ENCODE peak calls at places on chromosome 10, in nine cellular contexts. S is heart left ventricle; I is dorsolateral prefrontal cortex; W is left ventricle myocardium inferior; D is lower lobe of right lung; M is RWPE1; V is mesendoderm; E is naive thymus-derived CD4-positive, alpha-beta T cell; Q is AG04450. C is an unnamed sample.

GRCh38 chr10:80133221-80133620 is 691 bp downstream of the PLAC9 start:
- DNase-seq in S (no peak), I (no peak), W (peak), D (no peak), M (no peak), V (no peak), E (no peak), Q (no peak), C (no peak)

GRCh38 chr10:101840102-101840684 is 3.4 kb downstream of the KCNIP2 start:
- DNase-seq in S (no peak), I (no peak), W (no peak), D (peak), M (no peak), V (peak), E (no peak), Q (no peak), C (no peak)

GRCh38 chr10:108521827-108522503 is 1357.5 kb upstream of the SORCS1 start:
- DNase-seq in S (no peak), I (no peak), W (no peak), D (no peak), M (no peak), V (no peak), E (no peak), Q (no peak), C (no peak)

GRCh38 chr10:19782430-19783089 is 33.7 kb upstream of the PLXDC2 start:
- DNase-seq in S (no peak), I (no peak), W (no peak), D (no peak), M (no peak), V (no peak), E (no peak), Q (no peak), C (no peak)

GRCh38 chr10:47243791-47244190 is 56.2 kb upstream of the GDF10 start:
- DNase-seq in S (no peak), I (no peak), W (no peak), D (no peak), M (no peak), V (no peak), E (no peak), Q (no peak), C (no peak)

GRCh38 chr10:3658766-3659165 is 126.2 kb downstream of the KLF6 start:
- DNase-seq in S (no peak), I (no peak), W (no peak), D (no peak), M (no peak), V (peak), E (no peak), Q (no peak), C (no peak)

GRCh38 chr10:19749185-19749729 is 67.0 kb upstream of the PLXDC2 start:
- DNase-seq in S (no peak), I (no peak), W (no peak), D (no peak), M (no peak), V (no peak), E (no peak), Q (no peak), C (no peak)

GRCh38 chr10:84715911-84716310 is 387.5 kb downstream of the CCSER2 start:
- DNase-seq in S (no peak), I (no peak), W (no peak), D (no peak), M (peak), V (peak), E (no peak), Q (no peak), C (no peak)

GRCh38 chr10:11757452-11757819 is 15.3 kb downstream of the ECHDC3 start:
- DNase-seq in S (no peak), I (no peak), W (peak), D (no peak), M (peak), V (no peak), E (no peak), Q (peak), C (no peak)

DNA sequence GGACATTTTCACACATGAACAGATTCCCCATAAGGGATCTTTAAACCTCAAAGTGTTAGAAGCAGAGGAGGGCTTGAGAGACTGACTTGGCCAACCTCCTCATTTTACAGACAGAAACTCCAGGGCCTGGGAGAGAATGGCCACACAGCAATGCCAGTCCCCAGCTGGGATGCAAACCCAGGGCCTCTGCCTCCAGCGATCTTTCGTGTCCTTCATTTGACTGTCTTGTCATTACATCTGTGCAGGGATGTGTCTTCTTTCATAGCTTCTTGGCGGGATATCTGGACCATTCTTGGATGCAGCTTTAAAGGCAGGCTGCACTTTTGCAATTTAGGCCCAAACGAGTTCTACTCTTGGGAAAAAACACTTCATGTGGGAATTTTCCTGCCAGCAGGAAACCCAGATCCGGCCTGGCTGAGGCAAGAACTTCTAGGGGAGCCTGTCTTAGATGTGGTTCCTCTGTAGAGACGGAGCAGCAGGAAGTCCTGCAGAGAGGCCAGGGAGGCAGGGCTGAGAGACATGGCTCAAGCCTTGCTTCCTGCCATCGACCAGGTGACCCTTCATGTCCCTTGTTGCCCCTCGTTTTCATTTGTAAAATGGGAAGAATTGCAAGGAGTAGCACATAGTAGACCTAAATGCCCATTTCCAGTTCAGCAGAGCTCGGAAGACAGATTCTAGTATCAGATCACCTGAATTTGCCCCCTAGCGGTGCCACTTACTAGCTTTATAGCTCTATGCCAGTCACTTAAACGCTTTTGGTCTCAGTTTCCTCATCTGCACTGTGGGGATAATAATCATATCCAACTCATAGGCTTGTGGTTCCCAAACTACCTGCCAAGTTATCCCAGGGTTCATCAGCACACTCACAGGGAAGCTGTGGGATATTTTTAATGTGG is 43.9 kb upstream of the SLC29A3 start:
- DNase-seq in S (peak), I (no peak), W (no peak), D (no peak), M (no peak), V (no peak), E (no peak), Q (no peak), C (no peak)
- H3K27ac ChIP-seq in S (no peak), I (peak), W (peak), D (no peak), M (peak), V (peak), E (no peak), Q (no peak), C (no peak)

DNA sequence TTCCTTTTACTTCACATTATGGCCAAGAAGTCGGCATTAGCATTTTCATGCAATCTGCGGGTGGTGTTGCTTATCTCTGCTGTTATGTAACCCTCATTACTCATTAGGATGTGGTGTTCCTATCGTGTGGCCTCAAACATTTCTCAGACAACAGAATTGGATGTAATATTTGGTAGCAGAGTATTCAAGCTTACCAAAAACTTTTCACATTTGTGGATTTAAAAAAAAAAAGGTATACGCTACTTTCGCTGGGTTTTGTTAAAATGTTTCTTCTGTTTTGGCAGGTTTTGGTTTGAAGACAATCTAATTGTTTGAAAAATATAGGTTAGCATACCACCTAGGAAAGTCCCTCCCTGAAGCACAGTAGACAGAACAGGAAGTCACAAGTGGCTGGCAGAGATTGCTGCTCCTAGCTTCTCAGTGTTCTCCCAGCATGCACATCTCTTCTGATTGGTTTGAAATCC is 128.8 kb downstream of the GATA3 start:
- DNase-seq in S (no peak), I (no peak), W (no peak), D (no peak), M (no peak), V (peak), E (no peak), Q (no peak), C (peak)
- H3K27ac ChIP-seq in S (no peak), I (no peak), W (no peak), D (no peak), M (no peak), V (no peak), E (peak), Q (no peak), C (peak)

GRCh38 chr10:32938554-32939061 is 19.4 kb downstream of the ITGB1 start:
- DNase-seq in S (no peak), I (peak), W (peak), D (no peak), M (no peak), V (peak), E (no peak), Q (no peak), C (no peak)
- H3K27ac ChIP-seq in S (peak), I (peak), W (peak), D (peak), M (peak), V (no peak), E (no peak), Q (peak), C (no peak)

GRCh38 chr10:103854265-103854686 is 1.1 kb downstream of the SH3PXD2A start:
- DNase-seq in S (no peak), I (no peak), W (no peak), D (no peak), M (peak), V (peak), E (no peak), Q (no peak), C (no peak)

GRCh38 chr10:103856497-103857175 is 1.3 kb upstream of the SH3PXD2A start:
- DNase-seq in S (no peak), I (no peak), W (no peak), D (no peak), M (no peak), V (no peak), E (no peak), Q (no peak), C (no peak)

GRCh38 chr10:103855852-103856496 is 598 bp upstream of the SH3PXD2A start:
- DNase-seq in S (no peak), I (no peak), W (no peak), D (no peak), M (no peak), V (peak), E (no peak), Q (no peak), C (no peak)

GRCh38 chr10:103854687-103855423 is 521 bp downstream of the SH3PXD2A start:
- DNase-seq in S (peak), I (no peak), W (peak), D (no peak), M (peak), V (peak), E (no peak), Q (no peak), C (no peak)

GRCh38 chr10:103855424-103855823 is at the start of gene SH3PXD2A:
- DNase-seq in S (no peak), I (no peak), W (peak), D (no peak), M (peak), V (peak), E (peak), Q (no peak), C (no peak)
- H3K27ac ChIP-seq in S (peak), I (peak), W (peak), D (peak), M (peak), V (peak), E (no peak), Q (peak), C (no peak)

C was measured in CD8-positive, alpha-beta memory T cell.